ENCODE peak calls at places on chromosomes 4 and X, in nine cellular contexts. Z, K, D, F, S, T, H, Y and V are unnamed samples.

GRCh38 chr4:71303850-71304249 is 35.0 kb upstream of the SLC4A4 start:
- DNase-seq in Z (no peak), K (no peak), D (no peak), F (no peak), S (no peak), T (no peak), H (no peak), Y (no peak), V (no peak)

GRCh38 chr4:52841707-52842456 is 20.2 kb upstream of the RASL11B start:
- DNase-seq in Z (peak), K (no peak), D (no peak), F (no peak), S (no peak), T (no peak), H (no peak), Y (no peak), V (no peak)

GRCh38 chrX:110213183-110213582 is 104.7 kb downstream of the AMMECR1 start:
- DNase-seq in Z (no peak), K (no peak), D (no peak), F (no peak), S (no peak), T (no peak), H (no peak), Y (no peak), V (no peak)

GRCh38 chr4:8905236-8905772 is 33.7 kb upstream of the HMX1 start:
- DNase-seq in Z (no peak), K (no peak), D (no peak), F (no peak), S (no peak), T (no peak), H (no peak), Y (peak), V (no peak)

GRCh38 chr4:13483142-13484044 is 747 bp downstream of the RAB28 start:
- DNase-seq in Z (peak), K (no peak), D (peak), F (no peak), S (peak), T (peak), H (peak), Y (peak), V (peak)

GRCh38 chr4:12679217-12679616 is 804.9 kb downstream of the RAB28 start:
- DNase-seq in Z (peak), K (no peak), D (no peak), F (no peak), S (no peak), T (peak), H (no peak), Y (no peak), V (no peak)

GRCh38 chrX:48938721-48939416 is 18.5 kb downstream of the OTUD5 start:
- DNase-seq in Z (no peak), K (peak), D (peak), F (peak), S (no peak), T (no peak), H (no peak), Y (no peak), V (no peak)

GRCh38 chrX:38304010-38304409 is 23.3 kb downstream of the RPGR start:
- DNase-seq in Z (peak), K (no peak), D (no peak), F (no peak), S (no peak), T (peak), H (no peak), Y (no peak), V (no peak)

GRCh38 chr4:69518102-69518501 is 22.4 kb upstream of the UGT2B4 start:
- DNase-seq in Z (no peak), K (no peak), D (no peak), F (no peak), S (no peak), T (no peak), H (no peak), Y (no peak), V (no peak)

GRCh38 chr4:118723369-118723768 is 38.2 kb downstream of the METTL14 start:
- DNase-seq in Z (no peak), K (no peak), D (no peak), F (no peak), S (no peak), T (no peak), H (no peak), Y (no peak), V (no peak)

GRCh38 chrX:119008122-119008744 is 33.8 kb downstream of the LONRF3 start:
- DNase-seq in Z (peak), K (no peak), D (peak), F (no peak), S (no peak), T (peak), H (no peak), Y (no peak), V (peak)

GRCh38 chr4:39732728-39733127 is 34.8 kb downstream of the UBE2K start:
- DNase-seq in Z (peak), K (no peak), D (no peak), F (no peak), S (peak), T (no peak), H (no peak), Y (no peak), V (peak)